ENCODE peak calls at places on chromosomes 12 and 14, in seven cellular contexts. T, O, M, H, Y, Q and L are unnamed samples.

GRCh38 chr12:15863258-15863835 is 18.8 kb upstream of the STRAP start:
- DNase-seq in T (peak), Y (no peak), O (no peak), H (no peak), M (no peak), Q (no peak), L (no peak)

GRCh38 chr12:119772431-119772830 is 104.5 kb downstream of the PRKAB1 start:
- DNase-seq in O (no peak), T (no peak), Q (no peak), H (no peak), Y (no peak), M (no peak), L (no peak)

GRCh38 chr12:132474237-132474741 is 15.7 kb upstream of the FBRSL1 start:
- DNase-seq in T (no peak), H (no peak), Y (no peak), Q (no peak), M (no peak), O (peak), L (no peak)

GRCh38 chr14:97779140-97779539 is 982.0 kb downstream of the VRK1 start:
- DNase-seq in Q (no peak), Y (no peak), M (no peak), T (no peak), O (no peak), H (no peak), L (no peak)

GRCh38 chr14:57378661-57379060 is 11.7 kb upstream of the NAA30 start:
- DNase-seq in T (no peak), Y (no peak), H (no peak), M (no peak), Q (no peak), O (no peak), L (no peak)

GRCh38 chr12:16563519-16563918 is 42.4 kb downstream of the LMO3 start:
- DNase-seq in T (no peak), Q (no peak), O (no peak), Y (no peak), M (no peak), H (no peak), L (no peak)

GRCh38 chr14:65169351-65169750 is 67.0 kb upstream of the MAX start:
- DNase-seq in H (peak), T (peak), Q (no peak), M (peak), Y (no peak), O (no peak), L (no peak)

GRCh38 chr14:75734848-75735247 is 73.8 kb downstream of the TTLL5 start:
- DNase-seq in O (no peak), Y (no peak), M (no peak), Q (no peak), H (no peak), T (no peak), L (no peak)

GRCh38 chr14:96225745-96226151 is 21.1 kb downstream of the BDKRB2 start:
- DNase-seq in O (no peak), Y (no peak), M (no peak), T (peak), Q (no peak), H (no peak), L (no peak)

GRCh38 chr12:123571343-123571813 is 13.0 kb upstream of the TMED2 start:
- DNase-seq in M (no peak), Q (no peak), T (peak), Y (no peak), O (no peak), H (peak), L (peak)

GRCh38 chr14:54312166-54312801 is 84.5 kb upstream of the CDKN3 start:
- DNase-seq in H (peak), O (no peak), Q (no peak), Y (no peak), T (peak), M (no peak), L (no peak)

GRCh38 chr12:99381992-99382391 is 265.6 kb upstream of the GARIN6 start:
- DNase-seq in M (no peak), H (no peak), Y (no peak), T (no peak), Q (no peak), O (no peak), L (no peak)

GRCh38 chr12:69623970-69624369 is 13.3 kb upstream of the LRRC10 start:
- DNase-seq in O (peak), Y (peak), Q (no peak), M (no peak), H (no peak), T (peak), L (peak)

GRCh38 chr14:33432407-33433023 is 493.8 kb downstream of the NPAS3 start:
- DNase-seq in H (peak), M (no peak), T (peak), Y (no peak), Q (no peak), O (no peak), L (no peak)

GRCh38 chr14:52694761-52695480 is 437 bp downstream of the ERO1A start:
- DNase-seq in Q (peak), O (peak), Y (no peak), M (no peak), T (peak), H (peak), L (peak)